ENCODE peak calls at places on chromosomes 1 and 21, in four cellular contexts. One of them, this sample, is unnamed.

GRCh38 chr1:7555391-7556185 is 215.5 kb upstream of the VAMP3 start:
- DNase-seq in bronchial epithelial cell: peak
- DNase-seq in brain microvascular endothelial cell: no peak
- DNase-seq in pancreas: no peak
- DNase-seq in this sample: peak

GRCh38 chr1:54564312-54565112 is 16.5 kb downstream of the ACOT11 start:
- DNase-seq in pancreas: peak
- DNase-seq in bronchial epithelial cell: peak
- DNase-seq in brain microvascular endothelial cell: no peak
- DNase-seq in this sample: peak

GRCh38 chr1:201562257-201562656 is 23.3 kb downstream of the NAV1 start:
- DNase-seq in pancreas: no peak
- DNase-seq in bronchial epithelial cell: peak
- DNase-seq in brain microvascular endothelial cell: peak
- DNase-seq in this sample: peak

GRCh38 chr1:184866991-184867788 is 107.1 kb downstream of the NIBAN1 start:
- DNase-seq in bronchial epithelial cell: peak
- DNase-seq in brain microvascular endothelial cell: peak
- DNase-seq in pancreas: no peak
- DNase-seq in this sample: peak

GRCh38 chr1:30714536-30715090 is 8.8 kb downstream of the MATN1 start:
- DNase-seq in brain microvascular endothelial cell: no peak
- DNase-seq in bronchial epithelial cell: peak
- DNase-seq in pancreas: no peak
- DNase-seq in this sample: peak

GRCh38 chr1:168833801-168834224 is 104.8 kb upstream of the DPT start:
- DNase-seq in bronchial epithelial cell: no peak
- DNase-seq in pancreas: no peak
- DNase-seq in brain microvascular endothelial cell: no peak
- DNase-seq in this sample: no peak

GRCh38 chr1:154964359-154964758 is 2.8 kb upstream of the PYGO2 start:
- DNase-seq in brain microvascular endothelial cell: no peak
- DNase-seq in pancreas: no peak
- DNase-seq in bronchial epithelial cell: no peak
- DNase-seq in this sample: no peak

GRCh38 chr1:219460561-219461511 is 152.1 kb downstream of the ZC3H11B start:
- DNase-seq in bronchial epithelial cell: peak
- DNase-seq in pancreas: no peak
- DNase-seq in brain microvascular endothelial cell: no peak
- DNase-seq in this sample: peak

GRCh38 chr21:14522689-14523088 is 23.4 kb downstream of the SAMSN1 start:
- DNase-seq in pancreas: no peak
- DNase-seq in bronchial epithelial cell: no peak
- DNase-seq in brain microvascular endothelial cell: no peak
- DNase-seq in this sample: no peak

GRCh38 chr1:57468661-57469523 is 45.0 kb upstream of the DAB1 start:
- DNase-seq in bronchial epithelial cell: peak
- DNase-seq in pancreas: no peak
- DNase-seq in brain microvascular endothelial cell: peak
- DNase-seq in this sample: no peak

GRCh38 chr1:219708919-219709318 is 96.0 kb upstream of the ZC3H11B start:
- DNase-seq in brain microvascular endothelial cell: no peak
- DNase-seq in pancreas: no peak
- DNase-seq in bronchial epithelial cell: no peak
- DNase-seq in this sample: no peak

GRCh38 chr1:26417111-26417510 is 6.5 kb downstream of the LIN28A start:
- DNase-seq in bronchial epithelial cell: peak
- DNase-seq in brain microvascular endothelial cell: peak
- DNase-seq in pancreas: peak
- DNase-seq in this sample: peak

GRCh38 chr1:54982739-54983138 is 2.3 kb downstream of the TMEM61 start:
- DNase-seq in bronchial epithelial cell: no peak
- DNase-seq in pancreas: no peak
- DNase-seq in brain microvascular endothelial cell: no peak
- DNase-seq in this sample: no peak

GRCh38 chr1:162996261-162996660 is 72.9 kb upstream of the RGS4 start:
- DNase-seq in bronchial epithelial cell: no peak
- DNase-seq in pancreas: no peak
- DNase-seq in brain microvascular endothelial cell: no peak
- DNase-seq in this sample: no peak

GRCh38 chr1:172895050-172895460 is 155.7 kb downstream of the TNFSF18 start:
- DNase-seq in brain microvascular endothelial cell: no peak
- DNase-seq in pancreas: no peak
- DNase-seq in bronchial epithelial cell: no peak
- DNase-seq in this sample: no peak

GRCh38 chr1:8545078-8545477 is 227.2 kb downstream of the SLC45A1 start:
- DNase-seq in pancreas: no peak
- DNase-seq in brain microvascular endothelial cell: no peak
- DNase-seq in bronchial epithelial cell: peak
- DNase-seq in this sample: peak

GRCh38 chr1:247110627-247111258 is 6.6 kb upstream of the ZNF669 start:
- DNase-seq in brain microvascular endothelial cell: no peak
- DNase-seq in pancreas: no peak
- DNase-seq in bronchial epithelial cell: peak
- DNase-seq in this sample: peak

GRCh38 chr1:209708297-209708696 is 3.7 kb downstream of the HSD11B1 start:
- DNase-seq in bronchial epithelial cell: no peak
- DNase-seq in brain microvascular endothelial cell: no peak
- DNase-seq in pancreas: no peak
- DNase-seq in this sample: no peak

GRCh38 chr21:32653326-32653901 is 41.2 kb upstream of the CFAP298 start:
- DNase-seq in pancreas: peak
- DNase-seq in bronchial epithelial cell: peak
- DNase-seq in brain microvascular endothelial cell: peak
- DNase-seq in this sample: peak

GRCh38 chr1:201447911-201448871 is 20.8 kb downstream of the PHLDA3 start:
- DNase-seq in bronchial epithelial cell: peak
- DNase-seq in brain microvascular endothelial cell: peak
- DNase-seq in pancreas: peak
- DNase-seq in this sample: peak

GRCh38 chr1:41650176-41650519 is 165.7 kb upstream of the EDN2 start:
- DNase-seq in brain microvascular endothelial cell: peak
- DNase-seq in pancreas: no peak
- DNase-seq in bronchial epithelial cell: no peak
- DNase-seq in this sample: no peak

GRCh38 chr1:11216074-11216473 is 26.9 kb downstream of the ANGPTL7 start:
- DNase-seq in brain microvascular endothelial cell: no peak
- DNase-seq in bronchial epithelial cell: no peak
- DNase-seq in pancreas: no peak
- DNase-seq in this sample: no peak

DNA sequence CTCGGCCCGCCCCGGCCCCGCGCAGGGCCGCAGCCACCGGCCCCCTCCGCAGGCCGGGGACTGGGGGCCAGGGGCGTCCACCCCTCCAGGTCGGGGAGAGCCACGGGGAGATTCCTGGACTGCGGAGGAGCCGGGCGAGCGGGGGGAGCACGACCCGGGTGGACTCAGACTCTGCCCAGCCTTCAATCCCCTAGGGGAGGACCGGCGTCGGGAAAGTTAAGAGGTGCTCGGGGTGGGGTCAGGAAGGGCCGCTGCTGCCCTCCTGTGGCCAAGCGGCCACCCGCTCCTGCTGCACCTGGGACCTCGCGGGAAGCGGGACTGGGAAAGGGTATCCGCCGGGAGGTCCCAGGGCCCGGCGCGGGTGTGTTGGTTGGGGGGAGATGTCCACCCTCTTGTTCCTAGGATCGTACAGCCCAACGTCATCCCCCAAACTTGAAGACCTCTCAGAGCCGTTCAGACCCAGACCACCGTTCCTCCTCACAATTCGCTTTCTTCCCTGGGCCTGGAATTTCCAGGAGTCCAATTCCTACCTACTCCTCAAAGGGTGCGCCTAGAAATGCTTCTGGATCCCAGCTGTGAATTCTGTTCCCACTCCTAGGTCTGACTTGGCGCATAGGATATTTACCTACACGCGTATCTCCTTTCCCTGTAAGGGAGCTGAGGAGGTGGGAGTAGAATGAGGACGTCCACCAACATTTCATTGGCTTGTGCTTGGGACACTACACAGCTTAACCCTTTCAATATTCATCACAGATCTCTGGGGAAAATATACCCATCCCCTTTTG is 482 bp upstream of the RHOC start:
- DNase-seq in bronchial epithelial cell: peak
- DNase-seq in pancreas: peak
- DNase-seq in brain microvascular endothelial cell: peak
- DNase-seq in this sample: peak
- TF ChIP-seq CTCF in bronchial epithelial cell: peak
- TF ChIP-seq CTCF in pancreas: peak
- TF ChIP-seq CTCF in brain microvascular endothelial cell: peak
- TF ChIP-seq CTCF in this sample: peak

GRCh38 chr1:81519987-81520386 is 280.7 kb upstream of the ADGRL2 start:
- DNase-seq in bronchial epithelial cell: no peak
- DNase-seq in pancreas: no peak
- DNase-seq in brain microvascular endothelial cell: no peak
- DNase-seq in this sample: no peak
- H3K4me3 ChIP-seq in bronchial epithelial cell: no peak
- H3K4me3 ChIP-seq in pancreas: no peak
- H3K4me3 ChIP-seq in brain microvascular endothelial cell: no peak
- H3K4me3 ChIP-seq in this sample: no peak

DNA sequence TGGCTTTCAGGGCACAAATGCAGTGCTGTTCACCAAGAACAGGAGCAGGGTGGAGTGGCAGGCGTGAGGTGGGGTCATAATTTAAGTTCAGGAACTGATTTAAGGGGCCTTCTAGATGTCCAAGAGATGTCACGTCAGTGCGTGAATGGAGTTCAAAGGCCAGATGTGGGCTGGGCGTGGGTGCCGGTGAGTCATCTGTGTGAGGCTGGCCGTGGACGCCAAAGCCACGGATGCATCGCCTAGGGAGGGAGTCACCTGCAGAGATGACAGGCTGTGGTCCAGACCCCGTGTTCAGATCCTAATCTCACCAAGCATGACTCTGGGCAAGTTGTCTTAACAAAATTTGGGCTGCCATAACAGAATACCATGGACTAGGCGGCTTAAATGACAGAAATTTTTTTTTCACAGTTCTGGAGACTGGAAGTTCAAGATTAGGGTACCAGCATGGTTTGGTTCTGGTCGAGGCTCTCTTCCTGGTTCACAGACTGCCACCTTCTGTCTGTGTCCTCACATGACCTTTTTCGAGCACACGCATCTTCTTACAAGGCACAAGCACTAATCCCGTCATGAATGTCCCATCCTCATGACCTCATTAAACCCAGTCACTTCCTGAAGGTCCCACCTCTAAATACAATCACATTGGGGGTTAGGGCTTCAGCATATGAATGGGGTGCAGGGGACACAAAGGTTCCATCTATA is 109.6 kb downstream of the PRDM2 start:
- DNase-seq in pancreas: no peak
- DNase-seq in brain microvascular endothelial cell: no peak
- DNase-seq in bronchial epithelial cell: no peak
- DNase-seq in this sample: no peak
- TF ChIP-seq CTCF in pancreas: no peak
- TF ChIP-seq CTCF in brain microvascular endothelial cell: no peak
- TF ChIP-seq CTCF in bronchial epithelial cell: no peak
- TF ChIP-seq CTCF in this sample: no peak

GRCh38 chr1:15830284-15830657 is 17.2 kb upstream of the SPEN start:
- DNase-seq in bronchial epithelial cell: no peak
- DNase-seq in pancreas: no peak
- DNase-seq in brain microvascular endothelial cell: no peak
- DNase-seq in this sample: no peak
- H3K4me3 ChIP-seq in bronchial epithelial cell: no peak
- H3K4me3 ChIP-seq in pancreas: no peak
- H3K4me3 ChIP-seq in brain microvascular endothelial cell: no peak
- H3K4me3 ChIP-seq in this sample: no peak

GRCh38 chr1:21157868-21158267 is 18.8 kb downstream of the EIF4G3 start:
- DNase-seq in brain microvascular endothelial cell: no peak
- DNase-seq in pancreas: no peak
- DNase-seq in bronchial epithelial cell: no peak
- DNase-seq in this sample: no peak
- TF ChIP-seq CTCF in brain microvascular endothelial cell: no peak
- TF ChIP-seq CTCF in pancreas: no peak
- TF ChIP-seq CTCF in bronchial epithelial cell: no peak
- TF ChIP-seq CTCF in this sample: no peak

DNA sequence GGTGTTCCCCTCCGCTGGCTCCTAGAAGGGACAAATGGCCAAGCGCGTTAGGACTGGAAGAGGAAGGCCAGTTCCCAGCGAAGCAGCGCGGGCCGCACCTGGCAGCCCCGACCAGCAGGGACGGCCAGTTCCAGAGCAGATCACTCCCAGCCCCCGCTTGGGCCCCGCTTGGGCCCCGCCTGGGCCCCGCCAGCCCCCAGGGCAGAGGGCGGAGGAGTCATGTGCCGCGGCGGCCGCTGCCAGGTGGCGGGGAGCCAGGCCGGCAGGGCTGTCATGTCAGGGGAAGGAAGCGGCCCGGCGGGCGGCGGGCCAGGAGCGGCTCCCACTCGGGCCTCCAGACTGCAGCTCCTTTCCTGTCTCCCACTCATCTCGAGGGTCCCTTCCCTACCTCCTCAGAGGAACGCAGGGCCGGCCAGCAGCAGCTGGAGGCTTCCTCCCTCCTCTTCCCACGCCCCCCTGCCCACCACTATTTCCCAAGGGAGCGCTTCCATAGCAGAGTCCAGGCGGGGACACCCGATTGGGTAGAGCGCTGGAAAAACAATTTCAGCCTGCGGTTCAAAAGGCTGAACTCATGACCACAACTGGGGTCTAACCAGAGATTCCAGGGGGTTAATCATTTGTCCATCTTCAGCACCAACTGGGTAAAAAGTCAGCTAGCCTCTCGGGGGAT is 16.5 kb downstream of the ZNF697 start:
- DNase-seq in brain microvascular endothelial cell: peak
- DNase-seq in pancreas: peak
- DNase-seq in bronchial epithelial cell: peak
- DNase-seq in this sample: peak
- H3K4me3 ChIP-seq in brain microvascular endothelial cell: peak
- H3K4me3 ChIP-seq in pancreas: peak
- H3K4me3 ChIP-seq in bronchial epithelial cell: peak
- H3K4me3 ChIP-seq in this sample: peak

GRCh38 chr1:43197343-43198127 is 25.4 kb downstream of the CFAP57 start:
- DNase-seq in bronchial epithelial cell: no peak
- DNase-seq in pancreas: no peak
- DNase-seq in brain microvascular endothelial cell: no peak
- DNase-seq in this sample: no peak
- TF ChIP-seq CTCF in bronchial epithelial cell: no peak
- TF ChIP-seq CTCF in pancreas: no peak
- TF ChIP-seq CTCF in brain microvascular endothelial cell: no peak
- TF ChIP-seq CTCF in this sample: no peak

GRCh38 chr1:1601564-1602320 is 1.8 kb upstream of the FNDC10 start:
- DNase-seq in brain microvascular endothelial cell: no peak
- DNase-seq in bronchial epithelial cell: no peak
- DNase-seq in pancreas: no peak
- DNase-seq in this sample: no peak

GRCh38 chr1:1600861-1601563 is 1.1 kb upstream of the FNDC10 start:
- DNase-seq in brain microvascular endothelial cell: no peak
- DNase-seq in pancreas: no peak
- DNase-seq in bronchial epithelial cell: no peak
- DNase-seq in this sample: no peak

GRCh38 chr1:1603671-1604373 is 3.9 kb upstream of the FNDC10 start:
- DNase-seq in brain microvascular endothelial cell: no peak
- DNase-seq in pancreas: no peak
- DNase-seq in bronchial epithelial cell: no peak
- DNase-seq in this sample: no peak

GRCh38 chr1:1602941-1603506 is 3.1 kb upstream of the FNDC10 start:
- DNase-seq in bronchial epithelial cell: no peak
- DNase-seq in brain microvascular endothelial cell: no peak
- DNase-seq in pancreas: no peak
- DNase-seq in this sample: no peak

GRCh38 chr1:1602321-1602931 is 2.5 kb upstream of the FNDC10 start:
- DNase-seq in brain microvascular endothelial cell: no peak
- DNase-seq in bronchial epithelial cell: no peak
- DNase-seq in pancreas: no peak
- DNase-seq in this sample: no peak
- H3K4me3 ChIP-seq in brain microvascular endothelial cell: no peak
- H3K4me3 ChIP-seq in bronchial epithelial cell: no peak
- H3K4me3 ChIP-seq in pancreas: no peak
- H3K4me3 ChIP-seq in this sample: no peak